ENCODE peak calls at places on chromosomes 7 and 10, in nine cellular contexts. L is endothelial cell; F is putamen; U is activated naive CD4-positive, alpha-beta T cell; O is spleen; T is stimulated activated naive CD8-positive, alpha-beta T cell treated with anti-CD3 and anti-CD28 coated beads, Interleukin-15, Interleukin-2, amounts not matched to agents 100 U/mL and 50 U/mL, for 24 hours; H is AG04449; Q is activated T-helper 9 cell treated with anti-CD3 and anti-CD28 coated beads, Interleukin-2, amount 50 U/mL, for 16 hours; G is AML-193. V is an unnamed sample.

GRCh38 chr7:79782906-79783305 is 329.4 kb upstream of the MAGI2 start:
- DNase-seq in L (no peak), F (no peak), U (no peak), O (no peak), T (no peak), H (no peak), Q (no peak), G (no peak), V (no peak)

GRCh38 chr10:82245157-82245556 is 370.2 kb downstream of the NRG3 start:
- DNase-seq in L (no peak), F (no peak), U (no peak), O (no peak), T (no peak), H (no peak), Q (no peak), G (no peak), V (no peak)

GRCh38 chr10:128036746-128037542 is 89.3 kb downstream of the MKI67 start:
- DNase-seq in L (no peak), F (no peak), U (no peak), O (peak; percentile 70), T (no peak), H (no peak), Q (no peak), G (no peak), V (no peak)

GRCh38 chr7:110483553-110483952 is 607.4 kb upstream of the LRRN3 start:
- DNase-seq in L (no peak), F (no peak), U (no peak), O (no peak), T (no peak), H (no peak), Q (no peak), G (no peak), V (no peak)

GRCh38 chr7:82740246-82740848 is 296.8 kb upstream of the CACNA2D1 start:
- DNase-seq in L (peak; percentile 68), F (no peak), U (no peak), O (no peak), T (peak; percentile 16), H (no peak), Q (no peak), G (peak; percentile 48), V (peak; percentile 76)

GRCh38 chr10:77405771-77406241 is 231.8 kb downstream of the KCNMA1 start:
- DNase-seq in L (peak; percentile 34), F (no peak), U (no peak), O (no peak), T (peak; percentile 38), H (no peak), Q (no peak), G (no peak), V (no peak)

GRCh38 chr10:65415318-65415717 is 1510.5 kb upstream of the LRRTM3 start:
- DNase-seq in L (no peak), F (no peak), U (no peak), O (no peak), T (no peak), H (no peak), Q (no peak), G (no peak), V (no peak)

GRCh38 chr10:88505265-88505664 is 77.9 kb downstream of the RNLS start:
- DNase-seq in L (no peak), F (no peak), U (no peak), O (no peak), T (no peak), H (no peak), Q (no peak), G (no peak), V (no peak)

GRCh38 chr7:12137283-12137682 is 73.8 kb upstream of the TMEM106B start:
- DNase-seq in L (no peak), F (no peak), U (no peak), O (no peak), T (no peak), H (no peak), Q (no peak), G (no peak), V (no peak)

GRCh38 chr10:9668411-9668810 is 1349.3 kb upstream of the CELF2 start:
- DNase-seq in L (no peak), F (no peak), U (no peak), O (no peak), T (no peak), H (no peak), Q (no peak), G (no peak), V (no peak)

GRCh38 chr10:59713196-59713821 is 3.7 kb upstream of the SLC16A9 start:
- DNase-seq in L (no peak), F (no peak), U (no peak), O (no peak), T (no peak), H (no peak), Q (no peak), G (no peak), V (no peak)

GRCh38 chr7:70569335-70569819 is 562.6 kb upstream of the GALNT17 start:
- DNase-seq in L (no peak), F (no peak), U (no peak), O (no peak), T (no peak), H (no peak), Q (no peak), G (no peak), V (peak; percentile 73)

V was measured in SK-N-DZ.